ENCODE peak calls at places on chromosomes 4 and X, in seven cellular contexts. T is fibroblast of villous mesenchyme, J is body of pancreas, X is heart left ventricle, R is sigmoid colon, S is foreskin fibroblast, Z is esophagus muscularis mucosa. M is an unnamed sample.

GRCh38 chr4:44535981-44536380 is 87.4 kb upstream of the KCTD8 start:
- DNase-seq in T (no peak), J (no peak), X (no peak), R (no peak), S (no peak), Z (no peak), M (no peak)

GRCh38 chrX:18934708-18935107 is 49.2 kb downstream of the PHKA2 start:
- DNase-seq in T (no peak), J (no peak), X (no peak), R (no peak), S (no peak), Z (no peak), M (no peak)

GRCh38 chr4:158766419-158767044 is 2.3 kb upstream of the FNIP2 start:
- DNase-seq in T (no peak), J (no peak), X (no peak), R (no peak), S (no peak), Z (no peak), M (no peak)

GRCh38 chrX:10972731-10973130 is 138.4 kb upstream of the HCCS start:
- DNase-seq in T (no peak), J (no peak), X (no peak), R (no peak), S (no peak), Z (no peak), M (no peak)

GRCh38 chrX:40061871-40062524 is 35.8 kb downstream of the BCOR start:
- DNase-seq in T (no peak), J (no peak), X (no peak), R (no peak), S (no peak), Z (no peak), M (no peak)

GRCh38 chrX:32745323-32745722 is 466.0 kb downstream of the DMD start:
- DNase-seq in T (no peak), J (no peak), X (no peak), R (no peak), S (no peak), Z (no peak), M (no peak)

GRCh38 chrX:37787353-37787869 is 7.6 kb downstream of the CYBB start:
- DNase-seq in T (no peak), J (no peak), X (no peak), R (no peak), S (no peak), Z (no peak), M (no peak)

GRCh38 chr4:140567722-140568121 is 1.0 kb downstream of the UCP1 start:
- DNase-seq in T (no peak), J (peak), X (no peak), R (no peak), S (no peak), Z (no peak), M (no peak)

GRCh38 chrX:151098996-151099395 is 77.4 kb upstream of the GPR50 start:
- DNase-seq in T (no peak), J (no peak), X (no peak), R (no peak), S (no peak), Z (no peak), M (no peak)

GRCh38 chr4:88991746-88992145 is 65.2 kb downstream of the FAM13A start:
- DNase-seq in T (peak), J (no peak), X (no peak), R (no peak), S (no peak), Z (no peak), M (no peak)

GRCh38 chrX:81003491-81004185 is 194.0 kb upstream of the BRWD3 start:
- DNase-seq in T (no peak), J (no peak), X (no peak), R (no peak), S (no peak), Z (no peak), M (no peak)

GRCh38 chr4:83535520-83535944 is 376 bp upstream of the GPAT3 start:
- DNase-seq in T (peak), J (peak), X (peak), R (peak), S (peak), Z (no peak), M (no peak)

GRCh38 chrX:135429429-135429828 is 7.7 kb downstream of the SMIM10L2A start:
- DNase-seq in T (no peak), J (no peak), X (no peak), R (no peak), S (no peak), Z (no peak), M (no peak)

GRCh38 chr4:186954506-186954905 is 230.8 kb upstream of the FAT1 start:
- DNase-seq in T (no peak), J (no peak), X (no peak), R (no peak), S (no peak), Z (no peak), M (no peak)

GRCh38 chrX:3501833-3502535 is 155.5 kb upstream of the MXRA5 start:
- DNase-seq in T (no peak), J (no peak), X (peak), R (no peak), S (no peak), Z (no peak), M (no peak)
- TF ChIP-seq CTCF in T (no peak), J (no peak), X (no peak), R (no peak), S (no peak), Z (no peak), M (no peak)

GRCh38 chr4:94698187-94698586 is 59.6 kb upstream of the BMPR1B start:
- DNase-seq in T (no peak), J (no peak), X (no peak), R (no peak), S (no peak), Z (no peak), M (no peak)

GRCh38 chr4:94701606-94702300 is 56.0 kb upstream of the BMPR1B start:
- DNase-seq in T (no peak), J (no peak), X (no peak), R (no peak), S (no peak), Z (no peak), M (no peak)
- TF ChIP-seq CTCF in T (no peak), J (no peak), X (no peak), R (no peak), S (no peak), Z (no peak), M (no peak)

DNA sequence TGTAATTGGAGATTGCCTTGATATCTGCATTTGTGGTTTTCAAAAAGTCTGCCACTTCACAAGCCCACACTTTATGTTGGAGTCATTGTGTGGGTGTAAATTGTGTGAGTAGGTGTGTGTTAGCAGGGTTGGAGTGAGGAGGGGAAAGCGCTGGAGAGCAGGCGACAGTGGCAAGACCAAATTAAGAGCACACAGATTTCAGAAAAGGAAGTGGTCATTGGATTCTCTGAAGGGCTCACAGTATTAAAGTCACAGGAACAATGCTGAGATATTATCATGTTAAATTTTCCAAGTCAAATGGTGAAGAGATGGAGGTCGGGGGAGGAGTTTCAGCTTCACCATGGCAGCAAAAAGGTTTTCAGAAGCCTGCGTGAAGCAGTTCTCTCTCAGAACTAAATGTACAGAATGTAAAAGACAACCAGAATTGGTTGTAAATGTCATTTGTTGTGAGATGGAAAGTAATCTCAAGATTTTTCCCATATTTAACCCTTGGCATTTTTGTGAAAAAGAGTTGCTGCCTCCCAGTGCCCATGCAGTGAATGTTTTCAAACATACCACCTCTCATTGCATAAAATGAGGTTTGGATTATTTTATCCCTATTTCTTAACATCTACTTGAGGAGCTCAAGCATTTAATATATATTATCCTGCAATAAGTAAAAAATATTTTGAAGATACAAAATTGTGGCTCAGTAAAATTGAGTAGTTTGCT is 265.9 kb downstream of the ZNF674 start:
- DNase-seq in T (peak), J (no peak), X (no peak), R (no peak), S (no peak), Z (no peak), M (no peak)
- TF ChIP-seq CTCF in T (no peak), J (no peak), X (no peak), R (no peak), S (no peak), Z (no peak), M (peak)

DNA sequence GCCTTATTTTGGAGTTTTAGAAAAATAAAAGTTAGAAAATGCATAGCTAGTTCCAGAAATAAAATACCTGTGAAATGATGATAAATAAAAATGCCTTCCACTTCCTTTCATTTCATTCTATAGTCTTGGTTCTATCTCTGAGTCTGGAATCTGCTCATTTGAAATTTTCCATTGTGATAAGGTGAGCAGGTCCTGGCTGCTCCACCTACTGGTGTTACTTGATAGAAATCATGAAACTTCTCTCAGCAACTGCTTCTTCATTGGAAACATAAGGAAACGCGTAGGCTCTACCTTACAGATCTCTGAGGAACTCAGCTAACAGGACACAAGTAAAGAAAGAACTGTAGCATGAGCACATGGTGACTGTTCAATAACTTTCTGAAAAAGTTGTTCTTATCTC is 141.8 kb downstream of the DCHS2 start:
- DNase-seq in T (peak), J (peak), X (no peak), R (no peak), S (no peak), Z (no peak), M (no peak)
- TF ChIP-seq CTCF in T (peak), J (peak), X (no peak), R (no peak), S (peak), Z (no peak), M (peak)

DNA sequence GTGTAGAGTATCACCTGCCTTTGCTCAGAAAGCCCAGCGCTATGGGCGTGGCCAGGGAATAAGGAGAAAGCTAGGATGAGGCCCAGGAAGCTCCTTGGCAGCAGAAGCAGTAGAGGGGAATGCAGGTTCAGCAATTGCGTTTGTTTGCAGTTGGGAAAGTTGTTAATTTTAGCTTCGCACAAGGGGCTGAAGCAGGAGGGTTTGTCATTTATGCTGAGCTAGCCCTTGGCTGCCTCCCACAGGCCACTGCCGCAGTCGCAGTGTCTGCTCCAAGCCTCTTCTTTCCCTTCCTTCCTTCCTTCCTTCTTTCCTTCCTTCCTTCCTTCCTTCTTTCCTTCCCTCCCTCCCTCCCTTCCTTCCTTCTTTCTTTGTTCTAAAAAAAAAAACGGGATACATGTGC is 21.5 kb downstream of the FRMPD3 start:
- DNase-seq in T (no peak), J (no peak), X (no peak), R (no peak), S (no peak), Z (no peak), M (no peak)
- TF ChIP-seq CTCF in T (no peak), J (no peak), X (no peak), R (no peak), S (no peak), Z (no peak), M (no peak)